ENCODE peak calls at places on chromosomes 12 and 14, in five cellular contexts. T is HEK293T, Y is HepG2, J is H1, B is GM12878. R is an unnamed sample.
A peak's percentile ranks its signal among the peaks of the same experiment; 100 is the strongest.

GRCh38 chr12:131112690-131113290 is 159.1 kb downstream of the ADGRD1 start:
- DNase-seq in Y (no peak), B (no peak), T (no peak), J (no peak), R (no peak)

GRCh38 chr14:24605435-24606190 is 3.9 kb downstream of the GZMH start:
- DNase-seq in B (no peak), T (peak; percentile 70), J (peak; percentile 81), Y (peak; percentile 54), R (peak; percentile 13)

GRCh38 chr14:58541623-58542022 is 96.1 kb upstream of the DACT1 start:
- DNase-seq in Y (no peak), B (no peak), J (no peak), T (no peak), R (no peak)

GRCh38 chr12:132651444-132652100 is 33.0 kb downstream of the P2RX2 start:
- DNase-seq in T (no peak), Y (no peak), B (no peak), J (no peak), R (no peak)

GRCh38 chr14:95328876-95329503 is 9.3 kb upstream of the CLMN start:
- DNase-seq in J (no peak), T (no peak), Y (no peak), B (no peak), R (no peak)

GRCh38 chr14:79279645-79280399 is 931.5 kb downstream of the DIO2 start:
- DNase-seq in Y (no peak), B (no peak), J (no peak), T (no peak), R (no peak)

GRCh38 chr12:110744176-110744575 is 1.5 kb upstream of the PPP1CC start:
- DNase-seq in Y (peak; percentile 69), J (no peak), T (no peak), B (no peak), R (no peak)

GRCh38 chr12:102992297-102992696 is 34.8 kb downstream of the ASCL1 start:
- DNase-seq in B (peak; percentile 45), T (no peak), Y (peak; percentile 25), J (no peak), R (no peak)

GRCh38 chr14:55303646-55304277 is 32.5 kb downstream of the FBXO34 start:
- DNase-seq in B (no peak), T (no peak), Y (no peak), J (no peak), R (no peak)

GRCh38 chr14:97995571-97995970 is 1198.4 kb downstream of the VRK1 start:
- DNase-seq in J (no peak), T (no peak), B (no peak), Y (no peak), R (no peak)

GRCh38 chr12:97556201-97556824 is 93.7 kb downstream of the RMST start:
- DNase-seq in T (no peak), Y (peak; percentile 77), J (no peak), B (no peak), R (no peak)

GRCh38 chr14:22070119-22070982 is 396.7 kb upstream of the OR4E1 start:
- DNase-seq in J (peak; percentile 60), Y (no peak), T (peak; percentile 10), B (no peak), R (no peak)

GRCh38 chr12:113663396-113663795 is 191.7 kb upstream of the LHX5 start:
- DNase-seq in T (no peak), Y (no peak), J (no peak), B (no peak), R (no peak)

GRCh38 chr12:51218607-51219161 is 822 bp upstream of the POU6F1 start:
- DNase-seq in B (no peak), Y (peak; percentile 41), J (peak; percentile 52), T (no peak), R (peak; percentile 18)

GRCh38 chr14:90808759-90809529 is 7.3 kb downstream of the TTC7B start:
- DNase-seq in Y (no peak), B (no peak), J (no peak), T (no peak), R (no peak)

GRCh38 chr12:26238341-26239126 is 43.2 kb downstream of the SSPN start:
- DNase-seq in Y (no peak), J (no peak), T (no peak), B (no peak), R (no peak)

GRCh38 chr12:105214141-105214540 is 21.8 kb downstream of the APPL2 start:
- DNase-seq in T (no peak), J (no peak), B (no peak), Y (no peak), R (no peak)

GRCh38 chr14:103625361-103626095 is 3.5 kb upstream of the KLC1 start:
- DNase-seq in J (no peak), Y (no peak), B (no peak), T (no peak), R (no peak)

GRCh38 chr14:78010688-78011087 is 159.5 kb upstream of the NRXN3 start:
- DNase-seq in Y (no peak), T (no peak), J (no peak), B (no peak), R (no peak)

GRCh38 chr14:78007160-78007559 is 163.0 kb upstream of the NRXN3 start:
- DNase-seq in T (no peak), Y (no peak), B (no peak), J (no peak), R (no peak)

GRCh38 chr14:78005325-78005724 is 164.8 kb upstream of the NRXN3 start:
- DNase-seq in B (peak; percentile 51), Y (no peak), J (no peak), T (no peak), R (no peak)
- TF ChIP-seq SUZ12 in B (no peak), Y (no peak), J (no peak), T (no peak), R (no peak)

GRCh38 chr12:7107181-7108041 is 1.6 kb downstream of the C1RL start:
- DNase-seq in J (no peak), Y (no peak), T (no peak), B (no peak), R (no peak)
- TF ChIP-seq SUZ12 in J (no peak), Y (no peak), T (no peak), B (no peak), R (no peak)

GRCh38 chr14:52472728-52473127 is 79.6 kb downstream of the TXNDC16 start:
- DNase-seq in Y (no peak), T (no peak), J (no peak), B (no peak), R (no peak)

GRCh38 chr14:52467515-52468266 is 84.6 kb downstream of the TXNDC16 start:
- DNase-seq in B (no peak), J (no peak), Y (no peak), T (no peak), R (no peak)

DNA sequence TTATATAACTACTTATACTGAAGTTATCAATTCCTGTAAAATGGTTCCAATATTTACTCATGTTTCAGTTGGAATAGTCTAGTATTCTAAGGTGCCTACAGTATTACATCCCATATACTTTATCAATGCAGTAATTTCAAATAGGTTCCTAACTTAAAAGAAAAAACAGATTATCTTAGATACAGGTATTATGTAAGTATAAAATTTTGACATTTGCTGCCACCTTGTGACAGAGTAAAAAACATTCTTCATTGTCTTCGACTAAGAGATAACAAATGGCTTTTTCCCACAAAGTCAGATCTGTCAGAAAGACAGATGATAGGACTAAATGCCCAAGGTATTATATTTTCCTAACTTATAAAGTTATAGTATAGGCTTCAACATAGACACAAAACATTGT is 78.7 kb downstream of the TXNDC16 start:
- DNase-seq in T (no peak), J (no peak), B (no peak), Y (peak; percentile 44), R (peak; percentile 3)
- TF ChIP-seq SUZ12 in T (no peak), J (no peak), B (no peak), Y (no peak), R (no peak)

GRCh38 chr14:99946652-99947489 is 118.4 kb upstream of the EVL start:
- DNase-seq in Y (no peak), J (peak; percentile 88), T (peak; percentile 79), B (no peak), R (no peak)
- TF ChIP-seq SUZ12 in Y (no peak), J (no peak), T (no peak), B (no peak), R (no peak)

DNA sequence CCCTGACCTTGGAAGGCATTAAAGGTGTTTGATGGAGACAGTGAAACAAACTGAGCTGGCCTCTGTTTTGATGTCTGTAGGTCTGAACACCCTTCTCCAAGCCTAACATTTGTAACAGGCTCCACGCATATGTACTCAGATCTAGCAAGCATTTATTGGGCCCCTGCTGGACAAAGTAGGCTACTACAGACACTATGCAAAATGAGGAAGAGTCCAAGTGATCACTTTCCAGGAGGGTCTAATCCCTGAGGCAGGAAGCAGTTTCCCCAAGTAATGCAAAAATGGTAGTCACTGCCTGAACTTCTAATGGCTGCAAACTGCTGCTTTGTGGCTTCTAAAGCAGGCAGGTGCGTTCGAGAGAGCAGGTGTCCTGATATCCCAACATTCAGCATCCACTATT is 405.8 kb downstream of the MED13L start:
- DNase-seq in Y (peak; percentile 45), J (no peak), B (no peak), T (peak; percentile 67), R (peak; percentile 76)
- TF ChIP-seq SUZ12 in Y (no peak), J (no peak), B (no peak), T (no peak), R (no peak)

DNA sequence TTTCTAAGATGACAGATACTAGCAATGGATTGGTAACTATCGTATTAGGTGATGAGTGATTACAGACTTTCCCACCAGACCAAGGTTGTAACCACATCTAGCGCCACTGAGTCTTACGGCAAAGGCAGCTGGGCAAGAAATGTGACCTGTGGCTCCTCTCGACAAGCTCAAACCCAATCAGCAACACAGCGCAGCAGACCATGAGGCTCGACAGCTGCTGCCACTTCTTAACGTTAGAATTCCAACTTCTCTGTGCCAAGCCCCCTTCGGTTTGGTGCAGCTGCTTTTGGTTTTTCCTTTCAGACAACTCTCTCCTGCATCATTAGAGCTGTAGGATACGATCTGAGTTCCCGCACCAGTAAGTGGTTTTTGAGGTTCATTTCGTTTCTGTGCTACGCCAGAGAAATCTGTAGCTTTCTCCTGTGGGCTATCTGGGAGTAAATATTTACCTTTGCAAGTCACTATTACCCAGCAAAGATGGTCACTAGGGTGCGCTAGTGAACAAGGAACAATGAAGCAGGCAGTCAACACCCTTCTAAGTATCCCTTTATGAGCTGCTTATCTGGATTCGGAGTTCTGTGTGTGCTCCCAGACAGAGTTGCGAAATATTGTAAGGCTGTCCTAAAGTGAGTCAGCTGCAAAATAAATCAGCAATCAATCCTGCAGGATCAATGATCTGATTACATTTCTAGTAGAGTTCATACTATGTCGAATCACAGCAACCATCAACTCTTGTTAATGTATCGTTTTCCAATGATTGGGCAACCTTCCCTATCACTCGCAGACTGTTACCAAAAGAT is 133.8 kb downstream of the KCNK10 start:
- DNase-seq in J (peak; percentile 85), T (peak; percentile 62), Y (peak; percentile 81), B (peak; percentile 25), R (peak; percentile 81)
- TF ChIP-seq SUZ12 in J (no peak), T (no peak), Y (no peak), B (no peak), R (no peak)

GRCh38 chr12:5102261-5102789 is 58.6 kb downstream of the KCNA5 start:
- DNase-seq in Y (no peak), J (no peak), T (no peak), B (no peak), R (no peak)
- TF ChIP-seq SUZ12 in Y (no peak), J (no peak), T (no peak), B (no peak), R (no peak)

DNA sequence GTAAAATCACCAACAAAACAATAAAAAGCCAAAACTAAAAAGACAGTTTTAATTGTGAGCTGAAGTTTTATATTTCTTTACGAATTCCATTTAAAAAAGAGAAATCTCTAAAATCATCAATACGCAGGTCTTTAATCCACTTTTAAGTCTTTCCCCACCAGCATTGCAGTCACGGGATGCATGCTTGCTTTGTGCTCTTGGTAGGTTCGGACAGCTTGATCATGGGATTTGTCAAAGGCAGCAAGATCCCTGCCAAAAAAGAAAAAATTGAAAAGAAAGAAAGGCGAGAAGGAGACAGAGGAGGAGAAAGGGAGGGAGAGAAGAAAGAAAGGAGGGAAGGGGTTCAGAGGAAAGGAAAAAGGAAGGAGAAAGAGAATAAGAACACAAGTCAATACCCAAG is 4.7 kb upstream of the HAL start:
- DNase-seq in J (no peak), B (no peak), T (no peak), Y (no peak), R (no peak)
- TF ChIP-seq SUZ12 in J (no peak), B (no peak), T (no peak), Y (no peak), R (no peak)

R was measured in NT2/D1.